ENCODE peak calls at places on chromosomes 6 and 20, in seven cellular contexts. One of them, this sample, is unnamed.

GRCh38 chr6:47481806-47482205 is 4.2 kb downstream of the CD2AP start:
- DNase-seq in non-pigmented ciliary epithelial cell: no peak
- DNase-seq in AG08395: no peak
- DNase-seq in central memory CD4-positive, alpha-beta T cell: no peak
- DNase-seq in lung: no peak
- DNase-seq in epithelial cell of prostate: no peak
- DNase-seq in EL: no peak
- DNase-seq in this sample: no peak

GRCh38 chr6:10659697-10660348 is 34.6 kb downstream of the C6orf52 start:
- DNase-seq in non-pigmented ciliary epithelial cell: no peak
- DNase-seq in epithelial cell of prostate: no peak
- DNase-seq in lung: no peak
- DNase-seq in central memory CD4-positive, alpha-beta T cell: no peak
- DNase-seq in AG08395: no peak
- DNase-seq in EL: no peak
- DNase-seq in this sample: no peak

GRCh38 chr6:20686142-20686541 is 151.9 kb downstream of the CDKAL1 start:
- DNase-seq in epithelial cell of prostate: no peak
- DNase-seq in central memory CD4-positive, alpha-beta T cell: no peak
- DNase-seq in lung: no peak
- DNase-seq in AG08395: no peak
- DNase-seq in EL: no peak
- DNase-seq in non-pigmented ciliary epithelial cell: no peak
- DNase-seq in this sample: no peak

GRCh38 chr6:119347466-119348307 is 1.9 kb downstream of the MAN1A1 start:
- DNase-seq in EL: no peak
- DNase-seq in epithelial cell of prostate: no peak
- DNase-seq in non-pigmented ciliary epithelial cell: no peak
- DNase-seq in AG08395: peak
- DNase-seq in central memory CD4-positive, alpha-beta T cell: peak
- DNase-seq in lung: peak
- DNase-seq in this sample: no peak

GRCh38 chr6:153568601-153569000 is 437.5 kb upstream of the RGS17 start:
- DNase-seq in non-pigmented ciliary epithelial cell: peak
- DNase-seq in AG08395: no peak
- DNase-seq in epithelial cell of prostate: no peak
- DNase-seq in lung: no peak
- DNase-seq in EL: no peak
- DNase-seq in central memory CD4-positive, alpha-beta T cell: no peak
- DNase-seq in this sample: peak

GRCh38 chr6:149834513-149835481 is 29.4 kb downstream of the LRP11 start:
- DNase-seq in non-pigmented ciliary epithelial cell: peak
- DNase-seq in epithelial cell of prostate: no peak
- DNase-seq in lung: peak
- DNase-seq in central memory CD4-positive, alpha-beta T cell: peak
- DNase-seq in AG08395: peak
- DNase-seq in EL: peak
- DNase-seq in this sample: no peak

GRCh38 chr20:17059465-17059864 is 167.4 kb upstream of the PCSK2 start:
- DNase-seq in lung: peak
- DNase-seq in central memory CD4-positive, alpha-beta T cell: no peak
- DNase-seq in non-pigmented ciliary epithelial cell: peak
- DNase-seq in EL: peak
- DNase-seq in AG08395: no peak
- DNase-seq in epithelial cell of prostate: no peak
- DNase-seq in this sample: no peak

GRCh38 chr6:71349976-71350615 is 61.5 kb downstream of the OGFRL1 start:
- DNase-seq in non-pigmented ciliary epithelial cell: no peak
- DNase-seq in AG08395: peak
- DNase-seq in central memory CD4-positive, alpha-beta T cell: no peak
- DNase-seq in epithelial cell of prostate: no peak
- DNase-seq in lung: no peak
- DNase-seq in EL: peak
- DNase-seq in this sample: peak

GRCh38 chr6:89243331-89243629 is 26.1 kb upstream of the GABRR1 start:
- DNase-seq in epithelial cell of prostate: no peak
- DNase-seq in lung: no peak
- DNase-seq in central memory CD4-positive, alpha-beta T cell: no peak
- DNase-seq in EL: no peak
- DNase-seq in AG08395: no peak
- DNase-seq in non-pigmented ciliary epithelial cell: no peak
- DNase-seq in this sample: peak

This sample was measured in GM04504.